ENCODE peak calls at places on chromosomes 11 and 22, in ten cellular contexts. One of them, this sample, is unnamed.

GRCh38 chr11:108697872-108698473 is 33.1 kb downstream of the DDX10 start:
- DNase-seq in body of pancreas: peak; percentile 56
- DNase-seq in heart left ventricle: no peak
- DNase-seq in NB4: peak; percentile 84
- DNase-seq in stomach: peak; percentile 44
- DNase-seq in GM12891: peak; percentile 29
- DNase-seq in Peyer's patch: no peak
- DNase-seq in A549: peak; percentile 67
- DNase-seq in uterus: peak; percentile 20
- DNase-seq in ovary: peak; percentile 41
- DNase-seq in this sample: peak; percentile 67

GRCh38 chr11:47111318-47111804 is 65.3 kb downstream of the ARFGAP2 start:
- DNase-seq in body of pancreas: no peak
- DNase-seq in heart left ventricle: no peak
- DNase-seq in NB4: no peak
- DNase-seq in stomach: no peak
- DNase-seq in GM12891: peak; percentile 44
- DNase-seq in Peyer's patch: no peak
- DNase-seq in A549: no peak
- DNase-seq in uterus: no peak
- DNase-seq in ovary: no peak
- DNase-seq in this sample: no peak

GRCh38 chr11:111283945-111284481 is 14.3 kb upstream of the POU2AF3 start:
- DNase-seq in body of pancreas: no peak
- DNase-seq in heart left ventricle: no peak
- DNase-seq in NB4: peak; percentile 64
- DNase-seq in stomach: peak; percentile 67
- DNase-seq in GM12891: no peak
- DNase-seq in Peyer's patch: peak; percentile 75
- DNase-seq in A549: no peak
- DNase-seq in uterus: no peak
- DNase-seq in ovary: peak; percentile 46
- DNase-seq in this sample: no peak

GRCh38 chr11:31509017-31509411 is 408 bp downstream of the IMMP1L start:
- DNase-seq in body of pancreas: no peak
- DNase-seq in heart left ventricle: no peak
- DNase-seq in NB4: no peak
- DNase-seq in stomach: no peak
- DNase-seq in GM12891: no peak
- DNase-seq in Peyer's patch: no peak
- DNase-seq in A549: no peak
- DNase-seq in uterus: no peak
- DNase-seq in ovary: no peak
- DNase-seq in this sample: peak; percentile 72

GRCh38 chr11:96314326-96315050 is 28.5 kb downstream of the MAML2 start:
- DNase-seq in body of pancreas: no peak
- DNase-seq in heart left ventricle: no peak
- DNase-seq in NB4: peak; percentile 65
- DNase-seq in stomach: no peak
- DNase-seq in GM12891: no peak
- DNase-seq in Peyer's patch: no peak
- DNase-seq in A549: peak; percentile 69
- DNase-seq in uterus: no peak
- DNase-seq in ovary: no peak
- DNase-seq in this sample: no peak

GRCh38 chr11:22703040-22703439 is 36.6 kb downstream of the GAS2 start:
- DNase-seq in body of pancreas: peak; percentile 37
- DNase-seq in heart left ventricle: no peak
- DNase-seq in NB4: no peak
- DNase-seq in stomach: no peak
- DNase-seq in GM12891: no peak
- DNase-seq in Peyer's patch: no peak
- DNase-seq in A549: peak; percentile 50
- DNase-seq in uterus: no peak
- DNase-seq in ovary: no peak
- DNase-seq in this sample: no peak

GRCh38 chr11:72740060-72740424 is 12.2 kb downstream of the ARAP1 start:
- DNase-seq in body of pancreas: no peak
- DNase-seq in heart left ventricle: peak; percentile 14
- DNase-seq in NB4: no peak
- DNase-seq in stomach: no peak
- DNase-seq in GM12891: no peak
- DNase-seq in Peyer's patch: no peak
- DNase-seq in A549: no peak
- DNase-seq in uterus: no peak
- DNase-seq in ovary: no peak
- DNase-seq in this sample: no peak

GRCh38 chr11:3849297-3849874 is 6.1 kb upstream of the STIM1 start:
- DNase-seq in body of pancreas: peak; percentile 37
- DNase-seq in heart left ventricle: no peak
- DNase-seq in NB4: peak; percentile 69
- DNase-seq in stomach: no peak
- DNase-seq in GM12891: no peak
- DNase-seq in Peyer's patch: no peak
- DNase-seq in A549: peak; percentile 49
- DNase-seq in uterus: no peak
- DNase-seq in ovary: no peak
- DNase-seq in this sample: peak; percentile 53

GRCh38 chr11:26072612-26073011 is 259.3 kb upstream of the ANO3 start:
- DNase-seq in body of pancreas: no peak
- DNase-seq in heart left ventricle: no peak
- DNase-seq in NB4: no peak
- DNase-seq in stomach: no peak
- DNase-seq in GM12891: no peak
- DNase-seq in Peyer's patch: no peak
- DNase-seq in A549: no peak
- DNase-seq in uterus: no peak
- DNase-seq in ovary: no peak
- DNase-seq in this sample: no peak

GRCh38 chr11:45847908-45848316 is 637 bp downstream of the CRY2 start:
- DNase-seq in body of pancreas: peak; percentile 57
- DNase-seq in heart left ventricle: no peak
- DNase-seq in NB4: peak; percentile 75
- DNase-seq in stomach: peak; percentile 66
- DNase-seq in GM12891: no peak
- DNase-seq in Peyer's patch: no peak
- DNase-seq in A549: peak; percentile 42
- DNase-seq in uterus: no peak
- DNase-seq in ovary: peak; percentile 48
- DNase-seq in this sample: peak; percentile 92

GRCh38 chr11:5989203-5989602 is 2.4 kb upstream of the OR52L1 start:
- DNase-seq in body of pancreas: no peak
- DNase-seq in heart left ventricle: no peak
- DNase-seq in NB4: no peak
- DNase-seq in stomach: no peak
- DNase-seq in GM12891: no peak
- DNase-seq in Peyer's patch: no peak
- DNase-seq in A549: no peak
- DNase-seq in uterus: no peak
- DNase-seq in ovary: no peak
- DNase-seq in this sample: no peak

GRCh38 chr22:42069801-42070516 is 653 bp downstream of the NAGA start:
- DNase-seq in body of pancreas: no peak
- DNase-seq in heart left ventricle: no peak
- DNase-seq in NB4: peak; percentile 68
- DNase-seq in stomach: no peak
- DNase-seq in GM12891: peak; percentile 38
- DNase-seq in Peyer's patch: no peak
- DNase-seq in A549: no peak
- DNase-seq in uterus: no peak
- DNase-seq in ovary: no peak
- DNase-seq in this sample: peak; percentile 47

GRCh38 chr22:42073568-42074152 is 388 bp upstream of the PHETA2 start:
- DNase-seq in body of pancreas: no peak
- DNase-seq in heart left ventricle: no peak
- DNase-seq in NB4: no peak
- DNase-seq in stomach: no peak
- DNase-seq in GM12891: no peak
- DNase-seq in Peyer's patch: no peak
- DNase-seq in A549: no peak
- DNase-seq in uterus: no peak
- DNase-seq in ovary: no peak
- DNase-seq in this sample: no peak

GRCh38 chr22:42072606-42073330 is 1.3 kb upstream of the PHETA2 start:
- DNase-seq in body of pancreas: no peak
- DNase-seq in heart left ventricle: no peak
- DNase-seq in NB4: peak; percentile 28
- DNase-seq in stomach: no peak
- DNase-seq in GM12891: no peak
- DNase-seq in Peyer's patch: no peak
- DNase-seq in A549: no peak
- DNase-seq in uterus: no peak
- DNase-seq in ovary: no peak
- DNase-seq in this sample: peak; percentile 26

GRCh38 chr22:42068351-42068730 is 2.3 kb downstream of the NAGA start:
- DNase-seq in body of pancreas: no peak
- DNase-seq in heart left ventricle: no peak
- DNase-seq in NB4: no peak
- DNase-seq in stomach: no peak
- DNase-seq in GM12891: no peak
- DNase-seq in Peyer's patch: no peak
- DNase-seq in A549: no peak
- DNase-seq in uterus: no peak
- DNase-seq in ovary: no peak
- DNase-seq in this sample: no peak

GRCh38 chr22:42070517-42071422 is at the start of gene NAGA:
- DNase-seq in body of pancreas: peak; percentile 95
- DNase-seq in heart left ventricle: peak; percentile 99
- DNase-seq in NB4: peak; percentile 99
- DNase-seq in stomach: peak; percentile 96
- DNase-seq in GM12891: peak; percentile 96
- DNase-seq in Peyer's patch: peak; percentile 98
- DNase-seq in A549: peak; percentile 92
- DNase-seq in uterus: peak; percentile 94
- DNase-seq in ovary: peak; percentile 95
- DNase-seq in this sample: peak; percentile 97
- TF ChIP-seq POLR2A in body of pancreas: peak; percentile 58
- TF ChIP-seq POLR2A in heart left ventricle: no peak
- TF ChIP-seq POLR2A in NB4: peak; percentile 78
- TF ChIP-seq POLR2A in stomach: no peak
- TF ChIP-seq POLR2A in GM12891: no peak
- TF ChIP-seq POLR2A in Peyer's patch: peak; percentile 93
- TF ChIP-seq POLR2A in A549: peak; percentile 72
- TF ChIP-seq POLR2A in uterus: peak; percentile 86
- TF ChIP-seq POLR2A in ovary: peak; percentile 95
- TF ChIP-seq POLR2A in this sample: peak; percentile 90

GRCh38 chr11:65423516-65424199 is 1.1 kb downstream of the NEAT1 start:
- DNase-seq in body of pancreas: peak; percentile 54
- DNase-seq in heart left ventricle: peak; percentile 60
- DNase-seq in NB4: peak; percentile 46
- DNase-seq in stomach: peak; percentile 40
- DNase-seq in GM12891: no peak
- DNase-seq in Peyer's patch: peak; percentile 66
- DNase-seq in A549: peak; percentile 57
- DNase-seq in uterus: no peak
- DNase-seq in ovary: peak; percentile 41
- DNase-seq in this sample: peak; percentile 88
- TF ChIP-seq POLR2A in body of pancreas: no peak
- TF ChIP-seq POLR2A in heart left ventricle: no peak
- TF ChIP-seq POLR2A in NB4: peak; percentile 30
- TF ChIP-seq POLR2A in stomach: no peak
- TF ChIP-seq POLR2A in GM12891: peak; percentile 89
- TF ChIP-seq POLR2A in Peyer's patch: no peak
- TF ChIP-seq POLR2A in A549: peak; percentile 39
- TF ChIP-seq POLR2A in uterus: peak; percentile 16
- TF ChIP-seq POLR2A in ovary: peak; percentile 6
- TF ChIP-seq POLR2A in this sample: peak; percentile 64

DNA sequence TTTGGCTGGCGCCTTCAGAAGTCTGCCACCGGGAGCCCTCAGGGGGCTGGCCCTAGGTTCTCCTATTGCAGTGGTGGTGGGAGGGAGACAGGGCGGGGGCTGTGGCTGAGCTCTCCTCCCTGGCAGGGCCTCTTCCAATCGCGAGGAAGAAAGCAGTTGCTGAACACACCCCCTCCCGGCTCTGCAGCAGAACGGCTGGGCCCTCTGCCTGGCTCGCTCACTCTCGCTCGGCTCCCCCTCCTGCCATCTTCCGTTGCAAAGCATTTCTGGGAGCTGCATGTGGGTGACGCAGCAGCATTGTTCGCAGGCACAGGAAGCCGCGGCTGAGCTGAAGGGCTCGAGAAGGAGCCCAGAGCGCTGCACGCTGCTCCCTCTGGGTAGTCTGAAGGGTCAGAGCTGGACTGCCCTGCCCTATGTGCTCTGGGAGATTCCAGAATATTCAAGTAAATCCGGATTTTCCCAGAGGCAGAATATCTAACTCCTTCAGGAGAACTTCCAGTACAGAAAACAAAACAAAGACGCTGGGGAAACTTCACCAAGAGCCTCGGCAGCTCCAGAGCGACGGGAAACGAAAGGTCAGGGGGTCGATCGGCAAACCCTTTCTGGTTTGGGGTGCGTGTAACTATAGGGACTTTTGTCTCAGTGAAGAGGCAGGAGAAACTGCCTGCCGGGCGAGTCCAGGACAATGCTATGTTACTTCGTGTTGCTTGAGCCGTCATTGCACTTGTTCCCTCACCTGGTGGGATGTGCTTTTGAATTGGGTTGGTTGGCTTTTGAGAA is 26.3 kb upstream of the GRK2 start:
- DNase-seq in body of pancreas: peak; percentile 97
- DNase-seq in heart left ventricle: peak; percentile 96
- DNase-seq in NB4: peak; percentile 100
- DNase-seq in stomach: peak; percentile 96
- DNase-seq in GM12891: peak; percentile 76
- DNase-seq in Peyer's patch: peak; percentile 93
- DNase-seq in A549: peak; percentile 97
- DNase-seq in uterus: peak; percentile 95
- DNase-seq in ovary: peak; percentile 95
- DNase-seq in this sample: peak; percentile 96
- TF ChIP-seq POLR2A in body of pancreas: peak; percentile 88
- TF ChIP-seq POLR2A in heart left ventricle: no peak
- TF ChIP-seq POLR2A in NB4: peak; percentile 97
- TF ChIP-seq POLR2A in stomach: no peak
- TF ChIP-seq POLR2A in GM12891: peak; percentile 97
- TF ChIP-seq POLR2A in Peyer's patch: peak; percentile 91
- TF ChIP-seq POLR2A in A549: peak; percentile 98
- TF ChIP-seq POLR2A in uterus: peak; percentile 92
- TF ChIP-seq POLR2A in ovary: peak; percentile 87
- TF ChIP-seq POLR2A in this sample: peak; percentile 85

DNA sequence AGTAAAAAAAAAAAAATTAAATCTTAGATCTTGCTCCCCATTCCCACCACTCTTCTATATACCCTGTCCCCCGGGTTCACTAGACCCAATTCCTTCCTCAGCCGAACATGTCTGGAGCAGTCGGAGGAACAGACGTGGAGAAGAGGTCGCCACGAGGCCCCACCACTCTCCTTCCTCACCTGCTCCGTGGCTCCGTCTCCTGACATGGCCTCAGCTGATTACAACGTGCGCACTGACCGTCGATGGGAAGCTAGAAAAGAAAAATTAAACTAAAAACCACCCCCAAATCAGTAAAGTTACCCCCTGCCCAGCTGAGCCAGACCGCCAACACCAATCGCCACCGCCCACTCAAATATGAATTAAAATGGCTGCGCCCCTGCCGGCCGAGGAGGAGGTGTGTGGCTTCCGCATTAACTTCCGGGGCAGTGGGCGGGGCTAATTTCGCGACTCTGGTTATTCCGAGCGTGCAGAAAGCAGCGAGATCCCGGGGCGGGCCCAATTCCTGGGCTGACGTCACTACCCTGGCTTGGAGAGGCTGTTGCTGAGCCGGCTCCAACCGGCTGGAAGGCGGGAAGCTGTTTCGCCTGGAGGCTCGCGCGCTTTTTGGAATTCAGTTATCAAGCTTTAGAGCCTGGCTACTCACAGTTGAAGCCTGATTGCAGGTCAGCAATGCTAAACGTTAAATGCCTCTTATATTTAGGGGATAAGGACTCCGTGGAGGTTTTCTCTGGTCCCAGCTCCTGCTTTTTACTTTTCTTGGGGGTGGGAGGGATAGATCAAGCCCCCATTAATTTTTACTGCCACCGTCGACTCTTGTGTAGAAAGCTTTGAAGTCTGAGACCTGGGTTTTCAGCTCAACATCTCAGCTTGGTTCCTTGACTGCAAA is at the start of gene CSTF3:
- DNase-seq in body of pancreas: peak; percentile 100
- DNase-seq in heart left ventricle: peak; percentile 100
- DNase-seq in NB4: peak; percentile 98
- DNase-seq in stomach: peak; percentile 100
- DNase-seq in GM12891: peak; percentile 74
- DNase-seq in Peyer's patch: peak; percentile 100
- DNase-seq in A549: peak; percentile 99
- DNase-seq in uterus: peak; percentile 100
- DNase-seq in ovary: peak; percentile 100
- DNase-seq in this sample: peak; percentile 98
- TF ChIP-seq POLR2A in body of pancreas: peak; percentile 39
- TF ChIP-seq POLR2A in heart left ventricle: no peak
- TF ChIP-seq POLR2A in NB4: peak; percentile 71
- TF ChIP-seq POLR2A in stomach: no peak
- TF ChIP-seq POLR2A in GM12891: peak; percentile 76
- TF ChIP-seq POLR2A in Peyer's patch: peak; percentile 63
- TF ChIP-seq POLR2A in A549: peak; percentile 43
- TF ChIP-seq POLR2A in uterus: peak; percentile 70
- TF ChIP-seq POLR2A in ovary: peak; percentile 71
- TF ChIP-seq POLR2A in this sample: peak; percentile 89

This sample was measured in erythroblast.